ENCODE peak calls at places on chromosome 16, in seven cellular contexts. D is PC-9; G is hepatocyte; K is BE2C; B is CD8-positive, alpha-beta T cell; L is adrenal gland; X is endodermal cell. J is an unnamed sample. For H3K27me3, the result is how much of the 10 kb centered on the place peaks cover.

GRCh38 chr16:59950431-59950830 is 1216.3 kb upstream of the GOT2 start:
- DNase-seq in D (no peak), G (no peak), K (no peak), B (no peak), L (no peak), X (no peak), J (no peak)

GRCh38 chr16:68451656-68452055 is 3.3 kb upstream of the SMPD3 start:
- DNase-seq in D (no peak), G (no peak), K (no peak), B (no peak), L (no peak), X (no peak), J (no peak)

GRCh38 chr16:22255335-22255734 is 41.9 kb upstream of the POLR3E start:
- DNase-seq in D (no peak), G (no peak), K (no peak), B (no peak), L (no peak), X (no peak), J (no peak)

GRCh38 chr16:1563786-1564185 is 30.3 kb downstream of the TMEM204 start:
- DNase-seq in D (no peak), G (no peak), K (no peak), B (no peak), L (no peak), X (no peak), J (no peak)

GRCh38 chr16:31128711-31129567 is 6.6 kb downstream of the PRSS8 start:
- DNase-seq in D (peak), G (peak), K (no peak), B (no peak), L (peak), X (no peak), J (no peak)

GRCh38 chr16:83843657-83844056 is 35.9 kb downstream of the HSBP1 start:
- DNase-seq in D (no peak), G (no peak), K (no peak), B (no peak), L (no peak), X (peak), J (no peak)

GRCh38 chr16:67514382-67514828 is 14.2 kb upstream of the RIPOR1 start:
- DNase-seq in D (peak), G (peak), K (peak), B (peak), L (peak), X (peak), J (peak)

GRCh38 chr16:17404903-17405691 is 65.7 kb downstream of the XYLT1 start:
- DNase-seq in D (no peak), G (no peak), K (no peak), B (no peak), L (peak), X (no peak), J (no peak)

GRCh38 chr16:64910351-64910750 is 211.5 kb downstream of the CDH11 start:
- DNase-seq in D (no peak), G (peak), K (peak), B (no peak), L (no peak), X (peak), J (no peak)

GRCh38 chr16:65410801-65411200 is 288.9 kb upstream of the CDH11 start:
- DNase-seq in D (no peak), G (no peak), K (no peak), B (no peak), L (no peak), X (no peak), J (no peak)

GRCh38 chr16:23145608-23146007 is 3.6 kb downstream of the USP31 start:
- DNase-seq in D (peak), G (no peak), K (no peak), B (no peak), L (no peak), X (no peak), J (no peak)

GRCh38 chr16:10876799-10877341 is at the start of gene CIITA:
- DNase-seq in D (peak), G (no peak), K (no peak), B (peak), L (peak), X (peak), J (peak)

GRCh38 chr16:75198135-75198600 is 8.8 kb downstream of the CTRB2 start:
- DNase-seq in D (no peak), G (peak), K (peak), B (no peak), L (no peak), X (peak), J (no peak)

GRCh38 chr16:12067714-12068401 is 91.3 kb downstream of the SNX29 start:
- DNase-seq in D (peak), G (peak), K (peak), B (peak), L (peak), X (peak), J (peak)

GRCh38 chr16:15539197-15539596 is 103.8 kb downstream of the MARF1 start:
- DNase-seq in D (no peak), G (no peak), K (no peak), B (no peak), L (no peak), X (peak), J (no peak)

GRCh38 chr16:53111078-53111776 is 56.4 kb downstream of the CHD9 start:
- DNase-seq in D (no peak), G (no peak), K (no peak), B (no peak), L (no peak), X (no peak), J (peak)

GRCh38 chr16:68768170-68768569 is 31.1 kb downstream of the CDH1 start:
- DNase-seq in D (no peak), G (no peak), K (no peak), B (no peak), L (no peak), X (no peak), J (no peak)

GRCh38 chr16:10441726-10442125 is 55.9 kb downstream of the ATF7IP2 start:
- DNase-seq in D (no peak), G (no peak), K (no peak), B (no peak), L (no peak), X (no peak), J (no peak)

GRCh38 chr16:66003196-66003595 is 363.3 kb upstream of the CDH5 start:
- DNase-seq in D (no peak), G (peak), K (no peak), B (no peak), L (no peak), X (no peak), J (no peak)

GRCh38 chr16:23768581-23768980 is 13.8 kb downstream of the CHP2 start:
- DNase-seq in D (no peak), G (no peak), K (no peak), B (no peak), L (no peak), X (peak), J (no peak)

GRCh38 chr16:1048442-1049112 is 24.0 kb upstream of the SSTR5 start:
- DNase-seq in D (no peak), G (peak), K (peak), B (no peak), L (peak), X (peak), J (no peak)

GRCh38 chr16:11562941-11563340 is 23.8 kb downstream of the LITAF start:
- DNase-seq in D (no peak), G (no peak), K (no peak), B (no peak), L (no peak), X (no peak), J (no peak)

GRCh38 chr16:31785126-31785525 is 88.5 kb upstream of the ZNF267 start:
- DNase-seq in D (no peak), G (no peak), K (no peak), B (no peak), L (no peak), X (no peak), J (no peak)

GRCh38 chr16:55443855-55444254 is 35.1 kb upstream of the MMP2 start:
- DNase-seq in D (no peak), G (no peak), K (no peak), B (no peak), L (no peak), X (no peak), J (no peak)

GRCh38 chr16:86447228-86447627 is 63.1 kb upstream of the FOXF1 start:
- DNase-seq in D (no peak), G (no peak), K (no peak), B (no peak), L (no peak), X (no peak), J (no peak)
- TF ChIP-seq CTCF in D (no peak), G (no peak), K (no peak), B (no peak), L (no peak), X (no peak), J (no peak)

GRCh38 chr16:88395669-88396584 is 13.2 kb downstream of the ZNF469 start:
- DNase-seq in D (no peak), G (no peak), K (no peak), B (no peak), L (no peak), X (no peak), J (no peak)
- H3K27me3 ChIP-seq in D (under half), G (under half), K (under half), B (under half), L (under half), X (under half), J (under half)

GRCh38 chr16:85782476-85782875 is 16.9 kb downstream of the EMC8 start:
- DNase-seq in D (no peak), G (no peak), K (no peak), B (no peak), L (no peak), X (no peak), J (no peak)

GRCh38 chr16:85781156-85781555 is 18.2 kb downstream of the EMC8 start:
- DNase-seq in D (no peak), G (no peak), K (no peak), B (no peak), L (no peak), X (no peak), J (no peak)

GRCh38 chr16:85781685-85782370 is 17.5 kb downstream of the EMC8 start:
- DNase-seq in D (no peak), G (peak), K (no peak), B (no peak), L (peak), X (no peak), J (no peak)

GRCh38 chr16:85784813-85785212 is 14.5 kb downstream of the EMC8 start:
- DNase-seq in D (no peak), G (no peak), K (no peak), B (no peak), L (no peak), X (no peak), J (no peak)

DNA sequence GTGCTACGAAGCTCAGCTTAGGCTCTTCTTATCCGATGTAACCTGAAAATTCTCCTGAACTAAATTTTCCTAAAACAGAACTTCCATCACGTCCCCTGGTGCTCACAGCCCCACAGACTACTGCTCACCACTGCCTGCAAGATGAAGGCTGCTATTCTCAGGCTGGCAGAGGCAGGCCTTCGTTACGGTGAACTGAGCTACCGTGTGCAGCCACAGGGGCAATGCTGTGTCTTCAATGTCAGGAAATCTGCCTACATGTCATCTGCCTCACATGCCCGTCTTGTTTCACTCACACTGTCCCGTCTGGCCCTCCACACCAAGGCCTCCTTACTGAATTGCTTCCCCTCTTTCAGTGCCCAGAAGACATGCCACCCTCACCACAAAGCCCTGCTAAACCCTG is 15.9 kb downstream of the EMC8 start:
- DNase-seq in D (no peak), G (no peak), K (no peak), B (no peak), L (no peak), X (no peak), J (no peak)
- TF ChIP-seq CTCF in D (no peak), G (no peak), K (no peak), B (no peak), L (no peak), X (no peak), J (no peak)

DNA sequence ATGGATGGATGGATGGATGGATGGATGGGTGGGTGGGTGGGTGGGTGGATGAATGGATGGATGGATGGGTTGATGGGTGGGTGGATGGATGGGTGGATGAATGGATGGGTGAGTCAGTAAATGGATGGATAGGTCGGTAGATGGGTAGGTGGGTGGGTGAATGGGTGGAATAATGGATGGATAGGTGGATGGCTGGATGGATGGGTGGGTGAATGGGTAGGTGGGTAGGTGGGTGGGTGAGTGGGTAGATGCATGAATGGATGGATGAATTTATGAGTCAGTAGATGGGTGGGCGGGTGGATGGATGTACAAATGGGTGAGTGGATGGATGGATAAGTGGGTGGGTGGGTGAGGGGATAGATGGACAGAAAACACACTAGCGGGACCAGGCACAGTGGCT is 4.9 kb downstream of the ZG16B start:
- DNase-seq in D (no peak), G (no peak), K (no peak), B (no peak), L (no peak), X (no peak), J (no peak)
- H3K27me3 ChIP-seq in D (under half), G (under half), K (under half), B (under half), L (under half), X (under half), J (under half)

J was measured in GM06990.